ENCODE peak calls at places on chromosomes 4 and X, in ten cellular contexts. A is lung microvascular endothelial cell; U is activated CD8-positive, alpha-beta T cell treated with anti-CD3 and anti-CD28 coated beads for 36 hours; F is Panc1; O is stromal cell of bone marrow; J is SK-MEL-5; C is Calu3; X is NCI-H2081; H is HEK293T; D is HTR-8/SVneo. N is an unnamed sample.

GRCh38 chr4:99504804-99505502 is 5.9 kb upstream of the C4orf17 start:
- DNase-seq in O (no peak), X (peak; percentile 47), C (no peak), F (no peak), J (no peak), H (no peak), A (no peak), D (no peak), U (peak; percentile 13), N (no peak)

GRCh38 chr4:39565925-39566630 is 38.8 kb upstream of the UGDH start:
- DNase-seq in O (peak; percentile 87), U (no peak), D (peak; percentile 41), H (no peak), C (no peak), F (no peak), J (no peak), A (peak; percentile 87), X (no peak), N (no peak)

GRCh38 chr4:53119685-53120084 is 246.2 kb downstream of the SCFD2 start:
- DNase-seq in D (peak; percentile 13), U (no peak), J (peak; percentile 70), H (peak; percentile 21), F (no peak), X (no peak), C (no peak), O (no peak), A (peak; percentile 19), N (no peak)

GRCh38 chr4:147334478-147334877 is 146.4 kb upstream of the EDNRA start:
- DNase-seq in X (no peak), H (no peak), A (peak; percentile 85), C (no peak), O (no peak), D (no peak), J (no peak), F (no peak), U (no peak), N (no peak)

GRCh38 chr4:164779080-164779479 is 25.1 kb downstream of the SMIM31 start:
- DNase-seq in X (no peak), D (no peak), J (no peak), F (no peak), A (no peak), U (no peak), C (no peak), H (no peak), O (no peak), N (no peak)

GRCh38 chrX:154734101-154734781 is 16.6 kb downstream of the GAB3 start:
- DNase-seq in O (no peak), F (no peak), X (no peak), A (peak; percentile 38), C (no peak), J (no peak), U (peak; percentile 45), H (no peak), D (no peak), N (peak; percentile 28)

GRCh38 chrX:82648062-82648461 is 860.0 kb upstream of the POU3F4 start:
- DNase-seq in F (no peak), H (no peak), D (no peak), O (no peak), A (peak; percentile 12), C (peak; percentile 4), U (no peak), J (peak; percentile 24), X (no peak), N (no peak)

GRCh38 chr4:134141728-134142127 is 59.9 kb downstream of the PABPC4L start:
- DNase-seq in J (no peak), F (no peak), H (no peak), X (no peak), D (no peak), U (no peak), O (no peak), C (no peak), A (no peak), N (no peak)

GRCh38 chr4:143186202-143186601 is 1.5 kb downstream of the USP38 start:
- DNase-seq in D (no peak), U (no peak), X (no peak), C (no peak), H (no peak), J (peak; percentile 5), A (peak; percentile 20), O (no peak), F (no peak), N (no peak)

GRCh38 chr4:56424697-56425514 is 10.5 kb downstream of the PPAT start:
- DNase-seq in F (no peak), J (peak; percentile 43), D (no peak), X (no peak), U (peak; percentile 62), C (peak; percentile 11), A (peak; percentile 49), H (peak; percentile 11), O (no peak), N (no peak)

GRCh38 chrX:68698955-68699354 is 51.5 kb downstream of the STARD8 start:
- DNase-seq in U (no peak), D (no peak), H (no peak), A (no peak), X (no peak), C (peak; percentile 15), F (no peak), J (no peak), O (no peak), N (no peak)

GRCh38 chr4:47703008-47703407 is 134.9 kb downstream of the CORIN start:
- DNase-seq in F (no peak), X (no peak), J (no peak), D (no peak), O (no peak), H (no peak), C (no peak), A (no peak), U (no peak), N (no peak)

GRCh38 chr4:168521736-168522135 is 24.9 kb downstream of the PALLD start:
- DNase-seq in X (peak; percentile 8), D (no peak), A (no peak), J (peak; percentile 44), H (no peak), U (no peak), F (no peak), O (no peak), C (no peak), N (no peak)

GRCh38 chr4:127828121-127828520 is 46.0 kb downstream of the HSPA4L start:
- DNase-seq in H (no peak), X (no peak), C (no peak), U (no peak), A (no peak), D (no peak), O (no peak), F (no peak), J (no peak), N (no peak)

GRCh38 chr4:48445704-48446103 is 37.4 kb upstream of the SLC10A4 start:
- DNase-seq in H (no peak), A (peak; percentile 27), J (peak; percentile 39), U (no peak), X (no peak), O (peak; percentile 5), F (no peak), C (no peak), D (no peak), N (no peak)

GRCh38 chr4:76780781-76781697 is 116.9 kb downstream of the SOWAHB start:
- DNase-seq in X (no peak), A (no peak), U (no peak), C (no peak), J (no peak), O (no peak), H (no peak), F (no peak), D (no peak), N (no peak)